ENCODE peak calls at places on chromosome 6, in ten cellular contexts. One of them, this sample, is unnamed.

GRCh38 chr6:105459049-105459448 is 56.2 kb upstream of the PREP start:
- DNase-seq in IMR-90: no peak
- DNase-seq in NCI-H2081: no peak
- DNase-seq in GM10248: peak
- DNase-seq in psoas muscle: no peak
- DNase-seq in T-helper 1 cell: peak
- DNase-seq in activated naive CD4-positive, alpha-beta T cell treated with anti-CD3 and anti-CD28 coated beads, Interleukin-2, amount 10 ng/mL, durations not matched to agents 7 days and 5 days: no peak
- DNase-seq in skeletal muscle cell: peak
- DNase-seq in CD8-positive, alpha-beta T cell: no peak
- DNase-seq in H54: no peak
- DNase-seq in this sample: no peak

GRCh38 chr6:69775941-69776340 is 20.9 kb downstream of the LMBRD1 start:
- DNase-seq in CD8-positive, alpha-beta T cell: no peak
- DNase-seq in GM10248: no peak
- DNase-seq in activated naive CD4-positive, alpha-beta T cell treated with anti-CD3 and anti-CD28 coated beads, Interleukin-2, amount 10 ng/mL, durations not matched to agents 7 days and 5 days: no peak
- DNase-seq in T-helper 1 cell: no peak
- DNase-seq in psoas muscle: no peak
- DNase-seq in skeletal muscle cell: no peak
- DNase-seq in H54: no peak
- DNase-seq in IMR-90: no peak
- DNase-seq in NCI-H2081: no peak
- DNase-seq in this sample: no peak

GRCh38 chr6:37495199-37495913 is 4.3 kb downstream of the CCDC167 start:
- DNase-seq in IMR-90: no peak
- DNase-seq in H54: no peak
- DNase-seq in activated naive CD4-positive, alpha-beta T cell treated with anti-CD3 and anti-CD28 coated beads, Interleukin-2, amount 10 ng/mL, durations not matched to agents 7 days and 5 days: no peak
- DNase-seq in skeletal muscle cell: no peak
- DNase-seq in psoas muscle: no peak
- DNase-seq in GM10248: no peak
- DNase-seq in CD8-positive, alpha-beta T cell: no peak
- DNase-seq in T-helper 1 cell: no peak
- DNase-seq in NCI-H2081: no peak
- DNase-seq in this sample: no peak

GRCh38 chr6:112235956-112236355 is 18.4 kb downstream of the LAMA4 start:
- DNase-seq in GM10248: no peak
- DNase-seq in skeletal muscle cell: no peak
- DNase-seq in T-helper 1 cell: peak
- DNase-seq in IMR-90: peak
- DNase-seq in CD8-positive, alpha-beta T cell: no peak
- DNase-seq in H54: no peak
- DNase-seq in psoas muscle: no peak
- DNase-seq in NCI-H2081: no peak
- DNase-seq in activated naive CD4-positive, alpha-beta T cell treated with anti-CD3 and anti-CD28 coated beads, Interleukin-2, amount 10 ng/mL, durations not matched to agents 7 days and 5 days: peak
- DNase-seq in this sample: no peak

GRCh38 chr6:4928426-4928825 is 75.4 kb downstream of the RPP40 start:
- DNase-seq in GM10248: no peak
- DNase-seq in psoas muscle: no peak
- DNase-seq in T-helper 1 cell: no peak
- DNase-seq in activated naive CD4-positive, alpha-beta T cell treated with anti-CD3 and anti-CD28 coated beads, Interleukin-2, amount 10 ng/mL, durations not matched to agents 7 days and 5 days: no peak
- DNase-seq in H54: no peak
- DNase-seq in NCI-H2081: no peak
- DNase-seq in CD8-positive, alpha-beta T cell: no peak
- DNase-seq in skeletal muscle cell: no peak
- DNase-seq in IMR-90: peak
- DNase-seq in this sample: peak

GRCh38 chr6:145018027-145018426 is 717.3 kb downstream of the EPM2A start:
- DNase-seq in IMR-90: no peak
- DNase-seq in CD8-positive, alpha-beta T cell: no peak
- DNase-seq in activated naive CD4-positive, alpha-beta T cell treated with anti-CD3 and anti-CD28 coated beads, Interleukin-2, amount 10 ng/mL, durations not matched to agents 7 days and 5 days: no peak
- DNase-seq in skeletal muscle cell: no peak
- DNase-seq in T-helper 1 cell: no peak
- DNase-seq in psoas muscle: no peak
- DNase-seq in GM10248: no peak
- DNase-seq in H54: no peak
- DNase-seq in NCI-H2081: no peak
- DNase-seq in this sample: no peak

GRCh38 chr6:167987811-167988495 is 9.5 kb upstream of the KIF25 start:
- DNase-seq in H54: no peak
- DNase-seq in CD8-positive, alpha-beta T cell: no peak
- DNase-seq in activated naive CD4-positive, alpha-beta T cell treated with anti-CD3 and anti-CD28 coated beads, Interleukin-2, amount 10 ng/mL, durations not matched to agents 7 days and 5 days: no peak
- DNase-seq in NCI-H2081: no peak
- DNase-seq in skeletal muscle cell: no peak
- DNase-seq in T-helper 1 cell: no peak
- DNase-seq in IMR-90: no peak
- DNase-seq in psoas muscle: no peak
- DNase-seq in GM10248: no peak
- DNase-seq in this sample: no peak

GRCh38 chr6:100376103-100376502 is 88.6 kb downstream of the SIM1 start:
- DNase-seq in H54: no peak
- DNase-seq in T-helper 1 cell: peak
- DNase-seq in psoas muscle: no peak
- DNase-seq in IMR-90: no peak
- DNase-seq in GM10248: no peak
- DNase-seq in skeletal muscle cell: no peak
- DNase-seq in CD8-positive, alpha-beta T cell: no peak
- DNase-seq in NCI-H2081: no peak
- DNase-seq in activated naive CD4-positive, alpha-beta T cell treated with anti-CD3 and anti-CD28 coated beads, Interleukin-2, amount 10 ng/mL, durations not matched to agents 7 days and 5 days: no peak
- DNase-seq in this sample: no peak

GRCh38 chr6:37340639-37340943 is 13.2 kb upstream of the RNF8 start:
- DNase-seq in T-helper 1 cell: no peak
- DNase-seq in psoas muscle: no peak
- DNase-seq in activated naive CD4-positive, alpha-beta T cell treated with anti-CD3 and anti-CD28 coated beads, Interleukin-2, amount 10 ng/mL, durations not matched to agents 7 days and 5 days: no peak
- DNase-seq in IMR-90: peak
- DNase-seq in H54: no peak
- DNase-seq in CD8-positive, alpha-beta T cell: no peak
- DNase-seq in NCI-H2081: no peak
- DNase-seq in GM10248: no peak
- DNase-seq in skeletal muscle cell: no peak
- DNase-seq in this sample: no peak

GRCh38 chr6:116530436-116530835 is 15.0 kb downstream of the TRAPPC3L start:
- DNase-seq in IMR-90: peak
- DNase-seq in CD8-positive, alpha-beta T cell: no peak
- DNase-seq in skeletal muscle cell: no peak
- DNase-seq in T-helper 1 cell: no peak
- DNase-seq in NCI-H2081: peak
- DNase-seq in H54: no peak
- DNase-seq in activated naive CD4-positive, alpha-beta T cell treated with anti-CD3 and anti-CD28 coated beads, Interleukin-2, amount 10 ng/mL, durations not matched to agents 7 days and 5 days: no peak
- DNase-seq in psoas muscle: no peak
- DNase-seq in GM10248: no peak
- DNase-seq in this sample: no peak

GRCh38 chr6:131258816-131259476 is 123.7 kb downstream of the AKAP7 start:
- DNase-seq in NCI-H2081: no peak
- DNase-seq in GM10248: no peak
- DNase-seq in H54: no peak
- DNase-seq in skeletal muscle cell: no peak
- DNase-seq in T-helper 1 cell: no peak
- DNase-seq in IMR-90: peak
- DNase-seq in psoas muscle: no peak
- DNase-seq in CD8-positive, alpha-beta T cell: no peak
- DNase-seq in activated naive CD4-positive, alpha-beta T cell treated with anti-CD3 and anti-CD28 coated beads, Interleukin-2, amount 10 ng/mL, durations not matched to agents 7 days and 5 days: no peak
- DNase-seq in this sample: no peak

GRCh38 chr6:49423817-49424216 is 39.2 kb downstream of the MMUT start:
- DNase-seq in T-helper 1 cell: no peak
- DNase-seq in skeletal muscle cell: no peak
- DNase-seq in psoas muscle: no peak
- DNase-seq in GM10248: no peak
- DNase-seq in CD8-positive, alpha-beta T cell: no peak
- DNase-seq in NCI-H2081: no peak
- DNase-seq in activated naive CD4-positive, alpha-beta T cell treated with anti-CD3 and anti-CD28 coated beads, Interleukin-2, amount 10 ng/mL, durations not matched to agents 7 days and 5 days: no peak
- DNase-seq in H54: no peak
- DNase-seq in IMR-90: no peak
- DNase-seq in this sample: no peak

GRCh38 chr6:148530394-148530923 is 187.8 kb downstream of the SASH1 start:
- DNase-seq in NCI-H2081: no peak
- DNase-seq in IMR-90: peak
- DNase-seq in psoas muscle: no peak
- DNase-seq in skeletal muscle cell: no peak
- DNase-seq in GM10248: peak
- DNase-seq in H54: peak
- DNase-seq in activated naive CD4-positive, alpha-beta T cell treated with anti-CD3 and anti-CD28 coated beads, Interleukin-2, amount 10 ng/mL, durations not matched to agents 7 days and 5 days: no peak
- DNase-seq in T-helper 1 cell: peak
- DNase-seq in CD8-positive, alpha-beta T cell: no peak
- DNase-seq in this sample: peak

GRCh38 chr6:15956205-15957106 is 172.4 kb upstream of the MYLIP start:
- DNase-seq in GM10248: no peak
- DNase-seq in NCI-H2081: no peak
- DNase-seq in CD8-positive, alpha-beta T cell: no peak
- DNase-seq in H54: no peak
- DNase-seq in IMR-90: no peak
- DNase-seq in activated naive CD4-positive, alpha-beta T cell treated with anti-CD3 and anti-CD28 coated beads, Interleukin-2, amount 10 ng/mL, durations not matched to agents 7 days and 5 days: no peak
- DNase-seq in psoas muscle: no peak
- DNase-seq in T-helper 1 cell: peak
- DNase-seq in skeletal muscle cell: no peak
- DNase-seq in this sample: peak